ENCODE peak calls at places on chromosomes 13 and 19, in seven cellular contexts. M, E, B, L, K, P and X are unnamed samples.

GRCh38 chr13:98372886-98373285 is 195.8 kb upstream of the RNF113B start:
- DNase-seq in P (no peak), E (no peak), L (peak), K (peak), M (no peak), B (peak), X (no peak)

GRCh38 chr13:94901070-94901469 is 188.7 kb upstream of the SOX21 start:
- DNase-seq in E (no peak), L (no peak), P (no peak), B (no peak), M (no peak), K (no peak), X (no peak)

GRCh38 chr13:26727633-26728032 is 33.0 kb downstream of the GPR12 start:
- DNase-seq in P (no peak), B (no peak), L (no peak), M (peak), K (no peak), E (no peak), X (no peak)

GRCh38 chr19:1651061-1651547 is 1.3 kb downstream of the TCF3 start:
- DNase-seq in B (peak), M (no peak), L (peak), P (no peak), E (peak), K (no peak), X (no peak)

GRCh38 chr13:60211548-60211947 is 47.8 kb upstream of the DIAPH3 start:
- DNase-seq in L (no peak), K (no peak), P (no peak), M (no peak), E (no peak), B (no peak), X (no peak)

GRCh38 chr13:71830736-71831135 is 36.3 kb downstream of the DACH1 start:
- DNase-seq in M (no peak), K (no peak), L (no peak), P (no peak), B (no peak), E (no peak), X (no peak)

GRCh38 chr19:16067205-16067938 is 8.9 kb upstream of the TPM4 start:
- DNase-seq in B (peak), K (peak), L (peak), M (peak), P (no peak), E (no peak), X (peak)

GRCh38 chr13:98541701-98542203 is 35.2 kb downstream of the STK24 start:
- DNase-seq in L (peak), P (no peak), B (no peak), M (no peak), K (no peak), E (no peak), X (peak)

GRCh38 chr13:52002361-52002760 is 8.9 kb downstream of the ATP7B start:
- DNase-seq in L (no peak), E (no peak), B (no peak), K (no peak), M (no peak), P (no peak), X (no peak)

GRCh38 chr13:43872181-43872580 is 7.4 kb downstream of the CCDC122 start:
- DNase-seq in E (no peak), K (no peak), L (peak), B (peak), M (no peak), P (no peak), X (no peak)

GRCh38 chr19:35165200-35166058 is 10.9 kb downstream of the FXYD5 start:
- DNase-seq in L (no peak), E (no peak), B (no peak), K (no peak), M (no peak), P (no peak), X (no peak)

GRCh38 chr13:37476874-37477273 is 121.7 kb downstream of the POSTN start:
- DNase-seq in L (peak), P (no peak), K (no peak), B (peak), E (no peak), M (peak), X (peak)

GRCh38 chr19:34067861-34068271 is 104.4 kb upstream of the LSM14A start:
- DNase-seq in M (no peak), L (no peak), P (peak), K (no peak), E (no peak), B (peak), X (peak)

GRCh38 chr19:16952046-16952445 is 63.2 kb downstream of the F2RL3 start:
- DNase-seq in P (no peak), M (no peak), B (no peak), K (no peak), E (no peak), L (no peak), X (no peak)

GRCh38 chr19:18362934-18363542 is 22.6 kb downstream of the PGPEP1 start:
- DNase-seq in P (peak), L (no peak), M (no peak), B (no peak), E (no peak), K (no peak), X (no peak)

GRCh38 chr13:80586356-80586755 is 245.4 kb upstream of the SPRY2 start:
- DNase-seq in P (no peak), M (no peak), E (no peak), K (peak), L (peak), B (no peak), X (no peak)

GRCh38 chr13:96229356-96229755 is 139.4 kb downstream of the HS6ST3 start:
- DNase-seq in M (peak), E (no peak), B (no peak), K (no peak), L (peak), P (peak), X (no peak)

GRCh38 chr13:37070956-37071355 is 11.5 kb upstream of the SUPT20H start:
- DNase-seq in K (no peak), P (no peak), B (peak), L (peak), E (no peak), M (no peak), X (no peak)

GRCh38 chr13:24631922-24632321 is 48.3 kb upstream of the ATP12A start:
- DNase-seq in B (peak), E (no peak), P (no peak), L (peak), M (no peak), K (no peak), X (no peak)

GRCh38 chr13:43769552-43769951 is 17.2 kb downstream of the ENOX1 start:
- DNase-seq in E (no peak), P (no peak), M (no peak), L (no peak), B (no peak), K (no peak), X (no peak)

GRCh38 chr19:47540748-47541147 is 25.9 kb upstream of the NAPA start:
- DNase-seq in P (peak), K (peak), E (peak), M (no peak), L (peak), B (peak), X (peak)

GRCh38 chr13:112722433-112723250 is 32.8 kb downstream of the ATP11A start:
- DNase-seq in E (no peak), P (peak), K (peak), B (peak), L (peak), M (peak), X (peak)

GRCh38 chr19:24159707-24160106 is 72.7 kb downstream of the ZNF254 start:
- DNase-seq in K (no peak), P (peak), B (peak), M (peak), E (no peak), L (no peak), X (no peak)

GRCh38 chr19:13091400-13092161 is 11.1 kb downstream of the LYL1 start:
- DNase-seq in K (peak), P (peak), M (no peak), L (peak), E (no peak), B (peak), X (no peak)

GRCh38 chr13:40172878-40173277 is 493.6 kb downstream of the FOXO1 start:
- DNase-seq in L (no peak), K (no peak), E (no peak), M (no peak), B (no peak), P (no peak), X (no peak)

GRCh38 chr19:3760871-3761361 is 576 bp downstream of the APBA3 start:
- DNase-seq in K (no peak), P (no peak), E (no peak), M (no peak), B (peak), L (peak), X (no peak)

GRCh38 chr19:15551183-15552004 is 43.1 kb downstream of the CYP4F22 start:
- DNase-seq in L (peak), K (no peak), E (peak), B (no peak), P (peak), M (no peak), X (no peak)

GRCh38 chr13:51494151-51494550 is 41.3 kb upstream of the INTS6 start:
- DNase-seq in E (no peak), P (no peak), L (peak), M (no peak), K (peak), B (peak), X (peak)

GRCh38 chr19:29303035-29303706 is 90.2 kb upstream of the UQCRFS1 start:
- DNase-seq in M (no peak), P (no peak), B (no peak), E (no peak), L (no peak), K (no peak), X (no peak)

DNA sequence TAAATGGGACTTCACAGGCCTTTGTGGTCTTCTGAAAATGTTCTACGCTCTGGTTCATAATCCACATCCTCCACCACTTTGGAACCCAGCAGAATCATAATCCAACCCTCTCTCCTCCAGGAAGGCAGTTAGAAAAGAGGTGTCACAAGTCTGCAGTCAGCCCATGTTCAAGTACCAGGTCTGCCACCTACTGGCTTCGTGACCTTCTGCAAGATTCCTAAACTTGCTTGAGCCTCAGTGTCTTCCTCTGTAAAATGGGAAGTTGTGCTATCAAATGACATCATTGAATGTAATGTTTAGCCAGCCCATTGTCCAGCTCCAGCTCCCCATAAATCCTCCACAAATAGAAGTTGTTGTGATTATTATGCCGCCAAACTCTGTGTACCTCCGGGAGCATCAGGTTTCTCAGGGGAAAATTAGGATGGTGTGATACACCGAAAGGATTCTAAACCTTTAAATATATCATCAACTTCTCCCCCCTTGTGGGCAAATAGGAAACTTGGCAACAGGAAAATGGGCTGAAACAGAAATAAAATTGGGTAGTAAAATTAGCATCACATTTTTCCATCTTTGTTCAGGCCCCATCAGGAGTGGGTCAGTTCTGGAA is 109.7 kb downstream of the NUFIP1 start:
- DNase-seq in P (peak), K (peak), B (peak), M (peak), E (peak), L (peak), X (peak)
- TF ChIP-seq CTCF in P (peak), K (peak), B (peak), M (peak), E (peak), L (peak), X (peak)

DNA sequence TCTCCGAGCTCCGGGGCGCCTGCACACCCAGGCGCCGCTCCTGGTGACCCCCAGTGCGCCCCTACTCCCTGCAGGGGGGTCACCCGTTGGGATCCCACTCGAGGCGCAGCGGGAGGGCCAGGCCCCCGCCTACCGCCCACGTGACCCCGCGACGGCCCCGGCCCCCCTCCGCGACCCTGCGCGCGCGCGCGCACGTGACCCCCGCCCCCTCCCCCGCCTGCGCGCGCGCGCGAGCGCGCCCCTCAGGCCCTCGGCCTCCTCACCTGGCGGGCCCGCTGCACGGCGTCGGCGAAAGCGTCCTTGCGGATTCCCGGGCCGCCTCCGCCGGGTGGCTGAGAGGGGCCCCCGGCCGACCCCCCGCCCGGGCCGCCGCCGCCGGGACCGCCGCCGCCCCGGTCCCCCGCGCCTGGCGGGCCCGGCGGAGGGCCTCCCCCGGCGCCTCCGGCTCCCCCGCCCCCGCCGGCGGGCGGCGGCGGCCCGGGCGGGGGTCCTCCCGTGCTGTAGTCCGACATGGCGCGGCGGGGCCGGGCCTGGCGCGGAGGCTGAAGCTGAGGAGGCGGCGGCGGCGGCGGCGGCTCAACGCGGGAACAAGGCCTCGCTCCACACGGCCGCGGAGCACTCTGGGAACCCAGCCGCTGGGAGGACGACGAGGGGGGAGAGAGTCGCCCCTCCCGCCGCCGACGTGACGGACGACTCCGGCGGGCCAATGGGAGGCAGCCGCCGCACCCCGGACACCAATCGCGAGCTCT is at the start of gene KHSRP:
- DNase-seq in E (peak), B (no peak), K (no peak), P (no peak), M (no peak), L (no peak), X (no peak)
- TF ChIP-seq CTCF in E (no peak), B (no peak), K (no peak), P (no peak), M (no peak), L (no peak), X (no peak)

GRCh38 chr13:49517461-49517860 is 21.7 kb downstream of the PHF11 start:
- DNase-seq in M (no peak), P (no peak), L (no peak), K (no peak), E (no peak), B (no peak), X (peak)
- TF ChIP-seq CTCF in M (no peak), P (peak), L (peak), K (peak), E (no peak), B (peak), X (peak)

GRCh38 chr19:55390461-55390880 is 4.7 kb downstream of the RPL28 start:
- DNase-seq in M (no peak), E (no peak), P (no peak), L (no peak), B (no peak), K (peak), X (no peak)
- TF ChIP-seq CTCF in M (no peak), E (no peak), P (no peak), L (no peak), B (no peak), K (no peak), X (no peak)

GRCh38 chr19:2726160-2726855 is 5.1 kb upstream of the DIRAS1 start:
- DNase-seq in B (no peak), M (no peak), L (no peak), P (no peak), K (no peak), E (no peak), X (no peak)

GRCh38 chr19:2723345-2723715 is 2.2 kb upstream of the DIRAS1 start:
- DNase-seq in M (no peak), E (no peak), B (no peak), L (no peak), K (no peak), P (no peak), X (no peak)

GRCh38 chr19:2723747-2724146 is 2.6 kb upstream of the DIRAS1 start:
- DNase-seq in L (no peak), B (no peak), P (no peak), K (no peak), E (no peak), M (no peak), X (no peak)

GRCh38 chr19:2722541-2723344 is 1.6 kb upstream of the DIRAS1 start:
- DNase-seq in P (peak), M (peak), K (peak), B (peak), L (peak), E (no peak), X (peak)

DNA sequence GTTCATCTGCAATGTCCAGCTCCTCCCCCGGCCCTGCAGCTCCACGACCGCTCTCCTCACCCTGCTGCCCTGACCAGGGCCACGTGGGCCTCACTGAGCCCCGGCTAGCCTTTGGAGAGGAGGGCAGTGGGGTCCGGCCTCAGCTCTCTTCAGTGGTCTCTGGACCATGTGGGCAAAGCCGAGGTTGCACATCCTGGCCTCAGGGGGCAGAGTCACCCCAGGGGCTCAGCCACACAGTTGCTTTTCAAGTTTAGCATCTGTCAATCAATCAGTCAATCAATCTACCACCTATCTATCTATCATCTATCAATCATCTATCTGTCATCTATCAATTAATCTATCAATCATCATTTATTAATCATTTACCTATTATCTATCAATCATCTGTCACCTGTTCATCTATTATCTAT is 3.0 kb upstream of the DIRAS1 start:
- DNase-seq in K (no peak), B (no peak), P (no peak), M (no peak), E (no peak), L (no peak), X (no peak)
- TF ChIP-seq CTCF in K (peak), B (peak), P (no peak), M (no peak), E (no peak), L (no peak), X (peak)

DNA sequence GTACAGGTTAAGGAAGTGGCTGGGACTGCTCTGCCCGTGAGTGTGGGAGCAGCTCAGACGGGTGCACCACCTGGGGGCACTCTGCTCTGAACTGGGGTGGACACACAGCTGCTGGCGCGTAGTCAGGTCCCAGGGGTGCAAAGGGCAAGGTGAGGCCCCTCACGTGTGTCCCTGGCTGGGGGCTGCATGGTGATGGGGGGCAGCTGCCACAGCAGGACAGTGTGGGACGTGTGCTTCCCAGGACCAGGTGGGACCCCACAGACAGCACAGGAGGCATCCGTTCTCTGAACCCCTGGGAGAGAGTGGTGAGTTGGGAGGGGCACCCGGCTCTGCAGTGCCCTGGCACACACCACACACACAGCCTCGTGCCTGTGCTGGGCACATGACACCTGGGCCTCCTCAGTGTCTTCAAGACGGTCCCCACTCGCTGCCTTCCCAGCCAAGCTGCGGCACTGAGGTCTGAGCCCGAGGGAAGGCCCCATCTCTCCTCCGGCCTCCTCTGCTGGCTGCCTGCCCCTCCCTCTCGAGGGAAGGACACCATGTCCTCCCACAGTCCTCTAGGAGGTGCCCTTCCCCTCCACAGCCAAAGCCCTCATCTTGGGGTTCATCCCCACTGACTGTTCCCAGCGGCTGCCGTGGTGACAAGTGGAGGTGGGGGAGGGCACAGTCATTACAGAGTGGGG is 24.7 kb downstream of the CILP2 start:
- DNase-seq in M (no peak), B (no peak), E (no peak), L (no peak), P (no peak), K (no peak), X (no peak)
- TF ChIP-seq CTCF in M (no peak), B (no peak), E (no peak), L (no peak), P (no peak), K (no peak), X (no peak)

GRCh38 chr13:30355405-30355741 is 48.0 kb upstream of the KATNAL1 start:
- DNase-seq in B (no peak), K (no peak), L (no peak), M (no peak), P (no peak), E (peak), X (no peak)
- TF ChIP-seq CTCF in B (no peak), K (peak), L (peak), M (no peak), P (no peak), E (peak), X (peak)

DNA sequence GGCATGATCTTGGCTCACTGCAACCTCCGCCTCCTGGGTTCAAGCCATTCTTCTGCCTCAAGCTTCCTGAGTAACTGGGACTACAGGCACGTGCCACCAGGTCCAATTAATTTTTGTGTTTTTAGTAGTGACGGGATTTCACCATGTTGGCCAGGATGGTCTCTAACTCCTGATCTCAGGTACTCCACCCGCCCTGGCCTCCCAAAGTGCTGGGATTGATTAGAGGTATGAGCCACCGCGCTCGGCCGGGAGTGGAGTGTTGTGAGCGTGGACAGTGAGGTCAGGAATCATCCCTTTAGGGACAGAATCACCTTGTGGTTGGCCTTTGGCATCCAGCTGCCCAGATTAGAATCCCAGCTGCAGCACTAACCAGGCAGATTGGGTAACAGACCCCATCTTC is 10.3 kb downstream of the RRAS start:
- DNase-seq in E (no peak), B (no peak), P (no peak), M (no peak), L (no peak), K (no peak), X (no peak)
- TF ChIP-seq CTCF in E (no peak), B (no peak), P (no peak), M (no peak), L (no peak), K (no peak), X (no peak)

GRCh38 chr19:31461814-31462539 is 112.7 kb upstream of the TSHZ3 start:
- DNase-seq in E (no peak), P (no peak), M (no peak), K (no peak), L (peak), B (peak), X (peak)
- TF ChIP-seq CTCF in E (no peak), P (no peak), M (no peak), K (peak), L (peak), B (peak), X (peak)